ENCODE peak calls at places on chromosomes 1 and 21, in four cellular contexts. B is AG08395; F is endothelial cell of umbilical vein; I is stimulated activated CD8-positive, alpha-beta memory T cell treated with anti-CD3 and anti-CD28 coated beads, Interleukin-4, amount 100 ng/mL, for 24 hours. N is an unnamed sample.

GRCh38 chr21:19541612-19542011 is 1138.0 kb upstream of the TMPRSS15 start:
- DNase-seq in B (no peak), F (no peak), I (no peak), N (no peak)

GRCh38 chr1:84538599-84538998 is 32.2 kb upstream of the GNG5 start:
- DNase-seq in B (no peak), F (no peak), I (no peak), N (no peak)

GRCh38 chr1:95584315-95584714 is 350.3 kb downstream of the RWDD3 start:
- DNase-seq in B (no peak), F (no peak), I (no peak), N (no peak)

GRCh38 chr1:157146244-157146643 is 8.0 kb upstream of the ETV3 start:
- DNase-seq in B (no peak), F (no peak), I (no peak), N (no peak)

GRCh38 chr1:96313216-96313615 is 408.4 kb upstream of the PTBP2 start:
- DNase-seq in B (peak), F (peak), I (no peak), N (no peak)

GRCh38 chr1:110229348-110230001 is 19.4 kb downstream of the KCNC4 start:
- DNase-seq in B (no peak), F (no peak), I (no peak), N (no peak)

GRCh38 chr1:235633220-235633540 is 16.4 kb downstream of the GNG4 start:
- DNase-seq in B (no peak), F (no peak), I (no peak), N (no peak)

GRCh38 chr1:121443131-121443530 is 258.4 kb downstream of the SRGAP2C start:
- DNase-seq in B (no peak), F (peak), I (no peak), N (no peak)

N was measured in cardiac septum.